ENCODE peak calls at places on chromosomes 1 and 21, in eight cellular contexts. S is activated CD8-positive, alpha-beta memory T cell treated with anti-CD3 and anti-CD28 coated beads for 4 hours; Q is GM23248; Z is NCI-H524; K is AG09309; G is NCI-H1417; N is NCI-H1694 treated with DMSO at 0.1 percent for 48 hours; I is endothelial cell. W is an unnamed sample.

GRCh38 chr1:75338974-75339483 is 204.8 kb downstream of the LHX8 start:
- DNase-seq in S (no peak), Q (no peak), Z (no peak), K (no peak), G (peak; percentile 85), N (no peak), I (no peak), W (peak; percentile 49)

GRCh38 chr21:42235593-42235992 is 16.7 kb downstream of the ABCG1 start:
- DNase-seq in S (no peak), Q (no peak), Z (no peak), K (no peak), G (no peak), N (no peak), I (no peak), W (no peak)

GRCh38 chr1:203126866-203127671 is 457 bp upstream of the ADORA1 start:
- DNase-seq in S (no peak), Q (peak; percentile 58), Z (no peak), K (no peak), G (no peak), N (peak; percentile 64), I (no peak), W (no peak)

GRCh38 chr1:39987869-39988268 is 32.9 kb downstream of the MFSD2A start:
- DNase-seq in S (no peak), Q (no peak), Z (peak; percentile 63), K (no peak), G (no peak), N (no peak), I (no peak), W (no peak)

GRCh38 chr1:12113433-12114339 is 50.6 kb downstream of the TNFRSF8 start:
- DNase-seq in S (no peak), Q (peak; percentile 68), Z (peak; percentile 14), K (no peak), G (peak; percentile 7), N (peak; percentile 33), I (no peak), W (peak; percentile 7)

GRCh38 chr1:92043621-92044020 is 13.8 kb downstream of the EPHX4 start:
- DNase-seq in S (no peak), Q (no peak), Z (no peak), K (no peak), G (peak; percentile 6), N (no peak), I (no peak), W (no peak)

GRCh38 chr1:84634536-84635205 is 55.6 kb downstream of the SSX2IP start:
- DNase-seq in S (no peak), Q (no peak), Z (no peak), K (no peak), G (no peak), N (no peak), I (no peak), W (no peak)

GRCh38 chr1:21933397-21934248 is 3.5 kb downstream of the HSPG2 start:
- DNase-seq in S (no peak), Q (peak; percentile 48), Z (no peak), K (no peak), G (peak; percentile 62), N (no peak), I (peak; percentile 46), W (peak; percentile 82)

GRCh38 chr1:226653311-226653921 is 85.7 kb downstream of the ITPKB start:
- DNase-seq in S (peak; percentile 41), Q (no peak), Z (no peak), K (no peak), G (no peak), N (no peak), I (no peak), W (no peak)

GRCh38 chr1:51555866-51556619 is 37.0 kb upstream of the EPS15 start:
- DNase-seq in S (no peak), Q (no peak), Z (no peak), K (no peak), G (no peak), N (no peak), I (no peak), W (no peak)

GRCh38 chr1:51583532-51583931 is 33.4 kb upstream of the OSBPL9 start:
- DNase-seq in S (no peak), Q (peak; percentile 95), Z (no peak), K (peak; percentile 27), G (no peak), N (no peak), I (no peak), W (no peak)

GRCh38 chr1:11434506-11434905 is 44.4 kb upstream of the DISP3 start:
- DNase-seq in S (no peak), Q (no peak), Z (peak; percentile 92), K (no peak), G (peak; percentile 81), N (peak; percentile 86), I (no peak), W (peak; percentile 90)

GRCh38 chr21:46515109-46515508 is 56.4 kb downstream of the DIP2A start:
- DNase-seq in S (no peak), Q (peak; percentile 54), Z (no peak), K (no peak), G (no peak), N (no peak), I (no peak), W (no peak)

GRCh38 chr21:44498280-44498964 is 41.6 kb downstream of the KRTAP10-1 start:
- DNase-seq in S (no peak), Q (no peak), Z (no peak), K (no peak), G (peak; percentile 85), N (no peak), I (no peak), W (no peak)

W was measured in NCI-H345.